ENCODE peak calls at places on chromosomes 4 and X, in four cellular contexts. G is BJ, M is HepG2, I is osteoblast. Q is an unnamed sample.

GRCh38 chr4:167000141-167000852 is 234.0 kb downstream of the SPOCK3 start:
- DNase-seq in G (no peak), M (no peak), I (no peak), Q (no peak)

GRCh38 chrX:46840946-46841740 is 4.3 kb downstream of the RP2 start:
- DNase-seq in G (no peak), M (no peak), I (no peak), Q (no peak)

GRCh38 chr4:156999175-156999517 is 27.5 kb upstream of the PDGFC start:
- DNase-seq in G (peak), M (peak), I (no peak), Q (peak)

GRCh38 chr4:109562457-109563237 is 2.6 kb downstream of the MCUB start:
- DNase-seq in G (no peak), M (no peak), I (no peak), Q (no peak)

GRCh38 chr4:40003986-40004385 is 26.3 kb upstream of the PDS5A start:
- DNase-seq in G (peak), M (no peak), I (peak), Q (no peak)

GRCh38 chr4:142293536-142293935 is 552.6 kb downstream of the INPP4B start:
- DNase-seq in G (no peak), M (no peak), I (peak), Q (no peak)

GRCh38 chrX:29231800-29232199 is 644.6 kb downstream of the IL1RAPL1 start:
- DNase-seq in G (no peak), M (no peak), I (no peak), Q (no peak)

GRCh38 chr4:15507679-15508078 is 38.0 kb downstream of the CC2D2A start:
- DNase-seq in G (no peak), M (no peak), I (no peak), Q (no peak)

GRCh38 chrX:68978211-68978780 is 149.5 kb downstream of the EFNB1 start:
- DNase-seq in G (no peak), M (no peak), I (no peak), Q (no peak)

GRCh38 chr4:143653031-143653430 is 47.4 kb downstream of the FREM3 start:
- DNase-seq in G (no peak), M (no peak), I (no peak), Q (no peak)

GRCh38 chr4:1855334-1856070 is 454 bp downstream of the LETM1 start:
- DNase-seq in G (no peak), M (no peak), I (peak), Q (no peak)

GRCh38 chr4:113444386-113444785 is 317.2 kb downstream of the CAMK2D start:
- DNase-seq in G (no peak), M (no peak), I (no peak), Q (no peak)

GRCh38 chr4:113447061-113447460 is 314.5 kb downstream of the CAMK2D start:
- DNase-seq in G (no peak), M (no peak), I (no peak), Q (no peak)

GRCh38 chr4:113445286-113445685 is 316.3 kb downstream of the CAMK2D start:
- DNase-seq in G (peak), M (no peak), I (peak), Q (no peak)

GRCh38 chr4:113447695-113448265 is 313.8 kb downstream of the CAMK2D start:
- DNase-seq in G (no peak), M (no peak), I (no peak), Q (no peak)

DNA sequence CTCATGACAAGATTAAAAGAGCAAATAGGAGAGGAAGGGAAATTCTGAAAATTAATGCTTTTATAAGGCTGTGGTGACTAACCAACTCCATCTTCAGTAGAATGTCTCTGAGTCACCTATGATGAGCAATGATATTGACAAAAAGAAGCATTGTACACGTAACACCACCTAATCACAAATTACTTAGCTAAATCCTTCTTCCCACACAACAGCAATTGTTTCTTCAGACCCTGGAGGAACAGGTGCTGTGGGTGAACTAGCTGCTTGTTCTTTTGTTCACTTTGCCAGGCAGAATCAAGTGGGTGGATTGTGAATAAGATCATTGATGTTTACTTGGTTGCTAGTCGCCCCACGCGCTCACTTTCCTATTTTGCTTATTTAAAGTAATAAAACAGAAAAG is 315.5 kb downstream of the CAMK2D start:
- DNase-seq in G (no peak), M (peak), I (no peak), Q (no peak)
- TF ChIP-seq CTCF in G (no peak), M (no peak), I (no peak), Q (no peak)

DNA sequence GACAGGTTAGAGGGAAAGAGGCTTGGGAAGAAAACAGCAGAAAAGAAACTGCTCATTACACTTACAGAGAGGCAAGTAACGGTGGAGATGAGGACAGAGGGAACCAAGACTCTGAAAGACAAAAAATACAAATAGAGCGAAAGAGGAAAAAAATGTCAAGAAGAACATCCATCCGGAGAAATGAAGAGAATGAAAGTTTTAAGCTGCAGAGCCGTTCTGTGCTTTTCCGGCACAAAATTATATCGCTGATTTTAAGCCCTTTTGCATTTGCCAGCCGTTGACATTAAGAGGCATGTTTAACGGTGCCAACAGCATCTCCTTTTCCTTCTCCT is 236 bp downstream of the PCDH10 start:
- DNase-seq in G (no peak), M (no peak), I (peak), Q (no peak)
- H3K4me3 ChIP-seq in G (peak), M (no peak), I (peak), Q (peak)

DNA sequence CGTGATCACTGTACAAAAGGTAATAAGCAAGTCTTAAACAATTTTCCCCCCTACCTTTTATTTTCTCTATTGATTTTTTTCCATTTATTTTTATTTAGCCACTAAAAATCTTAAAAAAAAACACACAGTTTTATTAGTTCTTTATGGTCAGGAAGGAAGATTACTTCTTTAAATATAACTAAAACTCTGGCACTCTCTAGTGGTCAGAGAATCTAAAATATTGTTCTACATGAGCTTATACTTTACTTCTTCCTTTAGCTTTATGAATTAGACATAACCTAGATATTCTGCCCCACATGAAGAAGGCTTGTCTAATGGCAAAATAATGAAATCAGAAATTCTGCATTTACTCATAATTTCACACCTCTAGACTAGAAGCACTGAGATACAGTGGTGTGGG is 135.2 kb downstream of the PDE5A start:
- DNase-seq in G (no peak), M (no peak), I (no peak), Q (no peak)
- TF ChIP-seq CTCF in G (no peak), M (no peak), I (peak), Q (no peak)

DNA sequence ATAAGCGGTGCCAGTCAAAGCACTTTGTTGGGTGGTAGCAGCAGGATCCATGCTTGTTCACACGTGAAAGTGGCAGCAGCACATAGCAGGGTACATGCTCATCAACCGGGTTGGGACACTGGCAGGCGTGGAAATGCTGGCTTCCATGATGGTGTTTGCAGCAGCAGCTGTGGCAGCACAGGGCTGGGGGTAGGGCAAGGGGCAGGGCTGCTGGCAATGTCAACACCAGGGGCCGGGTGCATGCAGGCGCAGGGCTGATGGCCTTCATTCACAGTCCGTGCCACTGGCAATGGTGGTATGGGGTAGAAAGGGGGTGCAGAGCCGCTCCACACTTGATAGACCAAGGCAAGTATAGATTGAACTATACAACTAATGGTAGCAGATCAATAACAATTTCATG is 374.7 kb upstream of the FAM241A start:
- DNase-seq in G (no peak), M (no peak), I (no peak), Q (no peak)
- H3K4me3 ChIP-seq in G (no peak), M (no peak), I (no peak), Q (no peak)

GRCh38 chr4:67558493-67558892 is at the start of gene STAP1:
- DNase-seq in G (no peak), M (no peak), I (no peak), Q (no peak)
- TF ChIP-seq CTCF in G (no peak), M (no peak), I (no peak), Q (no peak)

GRCh38 chr4:5019274-5019673 is at the start of gene CYTL1:
- DNase-seq in G (no peak), M (no peak), I (no peak), Q (no peak)
- H3K4me3 ChIP-seq in G (no peak), M (no peak), I (peak), Q (peak)